ENCODE peak calls at places on chromosomes 12 and 14, in six cellular contexts. E, W, S, Q, B and J are unnamed samples.

GRCh38 chr14:35879141-35879648 is 53.1 kb downstream of the BRMS1L start:
- DNase-seq in Q (no peak), E (no peak), S (peak), B (no peak), W (no peak), J (no peak)

GRCh38 chr14:76755610-76756390 is 5.5 kb upstream of the VASH1 start:
- DNase-seq in S (no peak), W (no peak), B (no peak), Q (no peak), E (no peak), J (no peak)

GRCh38 chr14:55976219-55976618 is 142.0 kb upstream of the PELI2 start:
- DNase-seq in S (no peak), W (no peak), Q (no peak), B (peak), E (no peak), J (peak)

GRCh38 chr12:70449074-70449757 is 83.1 kb downstream of the KCNMB4 start:
- DNase-seq in Q (no peak), E (no peak), S (peak), W (no peak), B (no peak), J (no peak)

GRCh38 chr12:24364921-24365320 is 415.5 kb upstream of the SOX5 start:
- DNase-seq in Q (no peak), B (no peak), E (no peak), W (no peak), S (no peak), J (no peak)

GRCh38 chr14:68788275-68789001 is 4.4 kb downstream of the ZFP36L1 start:
- DNase-seq in E (no peak), B (no peak), W (no peak), S (peak), Q (no peak), J (no peak)

GRCh38 chr14:100537701-100538565 is 49.3 kb downstream of the BEGAIN start:
- DNase-seq in E (no peak), S (no peak), B (peak), Q (no peak), W (no peak), J (peak)

GRCh38 chr12:21989819-21990412 is 48.7 kb upstream of the ABCC9 start:
- DNase-seq in S (no peak), W (no peak), E (no peak), B (no peak), Q (no peak), J (no peak)

GRCh38 chr12:131800594-131801135 is 27.5 kb upstream of the MMP17 start:
- DNase-seq in B (no peak), W (no peak), S (no peak), E (no peak), Q (no peak), J (no peak)

GRCh38 chr14:102949062-102949800 is 26.8 kb downstream of the AMN start:
- DNase-seq in W (no peak), B (no peak), Q (peak), S (peak), E (no peak), J (peak)

GRCh38 chr14:63474844-63475243 is 68.3 kb downstream of the PPP2R5E start:
- DNase-seq in W (no peak), E (no peak), S (no peak), B (no peak), Q (no peak), J (no peak)

GRCh38 chr14:26598081-26598671 is 343 bp upstream of the NOVA1 start:
- DNase-seq in Q (peak), B (peak), W (peak), S (peak), E (peak), J (peak)